ENCODE peak calls at places on chromosomes 13 and 19, in four cellular contexts. One of them, this sample, is unnamed.

GRCh38 chr13:31227063-31227462 is 27.3 kb downstream of the B3GLCT start:
- DNase-seq in EL: peak
- DNase-seq in ELR: peak
- DNase-seq in AG09309: no peak
- DNase-seq in this sample: no peak

GRCh38 chr19:17249887-17250548 is 4.3 kb upstream of the NR2F6 start:
- DNase-seq in EL: no peak
- DNase-seq in AG09309: no peak
- DNase-seq in ELR: no peak
- DNase-seq in this sample: no peak

GRCh38 chr19:23002690-23003422 is at the start of gene ZNF728:
- DNase-seq in ELR: no peak
- DNase-seq in EL: no peak
- DNase-seq in AG09309: no peak
- DNase-seq in this sample: no peak

GRCh38 chr19:5058456-5059190 is 89.7 kb downstream of the KDM4B start:
- DNase-seq in EL: peak
- DNase-seq in ELR: peak
- DNase-seq in AG09309: no peak
- DNase-seq in this sample: no peak

GRCh38 chr13:32737679-32738078 is 151.4 kb downstream of the PDS5B start:
- DNase-seq in AG09309: no peak
- DNase-seq in EL: no peak
- DNase-seq in ELR: no peak
- DNase-seq in this sample: no peak

GRCh38 chr19:52258426-52258825 is 11.0 kb upstream of the ZNF766 start:
- DNase-seq in AG09309: no peak
- DNase-seq in ELR: no peak
- DNase-seq in EL: no peak
- DNase-seq in this sample: no peak

GRCh38 chr19:4861147-4861546 is 6.3 kb downstream of the PLIN3 start:
- DNase-seq in EL: no peak
- DNase-seq in AG09309: no peak
- DNase-seq in ELR: no peak
- DNase-seq in this sample: no peak

GRCh38 chr13:97215325-97215724 is 6.8 kb upstream of the MBNL2 start:
- DNase-seq in EL: no peak
- DNase-seq in AG09309: no peak
- DNase-seq in ELR: no peak
- DNase-seq in this sample: no peak

GRCh38 chr13:46600943-46601311 is 48.0 kb downstream of the LRCH1 start:
- DNase-seq in AG09309: no peak
- DNase-seq in ELR: no peak
- DNase-seq in EL: no peak
- DNase-seq in this sample: no peak

GRCh38 chr13:40660270-40660669 is 6.2 kb downstream of the FOXO1 start:
- DNase-seq in EL: no peak
- DNase-seq in ELR: no peak
- DNase-seq in AG09309: no peak
- DNase-seq in this sample: no peak

GRCh38 chr19:49514151-49514550 is 1.7 kb downstream of the FCGRT start:
- DNase-seq in ELR: no peak
- DNase-seq in AG09309: no peak
- DNase-seq in EL: no peak
- DNase-seq in this sample: no peak

GRCh38 chr13:43140985-43141384 is 117.6 kb downstream of the DNAJC15 start:
- DNase-seq in EL: no peak
- DNase-seq in ELR: no peak
- DNase-seq in AG09309: no peak
- DNase-seq in this sample: no peak

GRCh38 chr13:45721203-45721731 is 19.1 kb downstream of the CBY2 start:
- DNase-seq in ELR: no peak
- DNase-seq in AG09309: no peak
- DNase-seq in EL: no peak
- DNase-seq in this sample: no peak

GRCh38 chr13:48483589-48483988 is 49.3 kb downstream of the RCBTB2 start:
- DNase-seq in EL: no peak
- DNase-seq in ELR: no peak
- DNase-seq in AG09309: no peak
- DNase-seq in this sample: no peak

GRCh38 chr19:35639863-35640262 is 1.7 kb upstream of the ETV2 start:
- DNase-seq in ELR: no peak
- DNase-seq in EL: no peak
- DNase-seq in AG09309: no peak
- DNase-seq in this sample: no peak

GRCh38 chr19:14082675-14082960 is 3.0 kb downstream of the C19orf67 start:
- DNase-seq in EL: no peak
- DNase-seq in ELR: no peak
- DNase-seq in AG09309: no peak
- DNase-seq in this sample: no peak

GRCh38 chr19:41868120-41868988 is 8.3 kb downstream of the RPS19 start:
- DNase-seq in ELR: no peak
- DNase-seq in AG09309: no peak
- DNase-seq in EL: no peak
- DNase-seq in this sample: no peak

GRCh38 chr13:76685938-76686337 is 200.3 kb downstream of the KCTD12 start:
- DNase-seq in AG09309: no peak
- DNase-seq in ELR: no peak
- DNase-seq in EL: no peak
- DNase-seq in this sample: no peak

GRCh38 chr13:95463516-95463915 is 89.0 kb upstream of the CLDN10 start:
- DNase-seq in ELR: no peak
- DNase-seq in AG09309: no peak
- DNase-seq in EL: no peak
- DNase-seq in this sample: no peak

GRCh38 chr13:41179593-41180250 is 14.6 kb downstream of the KBTBD7 start:
- DNase-seq in ELR: peak
- DNase-seq in EL: peak
- DNase-seq in AG09309: no peak
- DNase-seq in this sample: no peak

GRCh38 chr13:92994056-92994455 is 232.6 kb upstream of the GPC6 start:
- DNase-seq in ELR: peak
- DNase-seq in EL: peak
- DNase-seq in AG09309: no peak
- DNase-seq in this sample: peak

GRCh38 chr19:12596485-12596884 is 14.1 kb downstream of the ZNF490 start:
- DNase-seq in AG09309: no peak
- DNase-seq in ELR: no peak
- DNase-seq in EL: no peak
- DNase-seq in this sample: no peak

GRCh38 chr13:38636756-38637155 is 50.1 kb upstream of the FREM2 start:
- DNase-seq in EL: no peak
- DNase-seq in ELR: no peak
- DNase-seq in AG09309: no peak
- DNase-seq in this sample: no peak

GRCh38 chr19:18450934-18451836 is 13.3 kb upstream of the ISYNA1 start:
- DNase-seq in ELR: peak
- DNase-seq in EL: peak
- DNase-seq in AG09309: no peak
- DNase-seq in this sample: no peak

GRCh38 chr19:55216461-55217198 is 7.3 kb upstream of the PTPRH start:
- DNase-seq in AG09309: peak
- DNase-seq in ELR: peak
- DNase-seq in EL: peak
- DNase-seq in this sample: peak

GRCh38 chr13:113307491-113307890 is 10.5 kb downstream of the LAMP1 start:
- DNase-seq in AG09309: no peak
- DNase-seq in ELR: no peak
- DNase-seq in EL: no peak
- DNase-seq in this sample: no peak

GRCh38 chr13:46369506-46370268 is 17.4 kb downstream of the RUBCNL start:
- DNase-seq in AG09309: peak
- DNase-seq in ELR: no peak
- DNase-seq in EL: peak
- DNase-seq in this sample: peak

This sample was measured in AG04450.